ENCODE peak calls at places on chromosomes 13 and 19, in six cellular contexts. One of them, this sample, is unnamed.

GRCh38 chr13:33953203-33953602 is 135.3 kb downstream of the RFC3 start:
- DNase-seq in NCI-H345: no peak
- DNase-seq in left cardiac atrium: no peak
- DNase-seq in GM23248: peak
- DNase-seq in SW 1271: no peak
- DNase-seq in testis: no peak
- DNase-seq in this sample: no peak

GRCh38 chr13:50124536-50125305 is 109.5 kb downstream of the KCNRG start:
- DNase-seq in left cardiac atrium: peak
- DNase-seq in GM23248: peak
- DNase-seq in testis: peak
- DNase-seq in NCI-H345: peak
- DNase-seq in SW 1271: peak
- DNase-seq in this sample: peak

GRCh38 chr19:30406220-30406944 is 34.2 kb downstream of the ZNF536 start:
- DNase-seq in testis: peak
- DNase-seq in SW 1271: no peak
- DNase-seq in NCI-H345: no peak
- DNase-seq in left cardiac atrium: peak
- DNase-seq in GM23248: peak
- DNase-seq in this sample: no peak

GRCh38 chr19:12899891-12900518 is 9.0 kb downstream of the GCDH start:
- DNase-seq in NCI-H345: no peak
- DNase-seq in left cardiac atrium: no peak
- DNase-seq in GM23248: no peak
- DNase-seq in SW 1271: no peak
- DNase-seq in testis: no peak
- DNase-seq in this sample: peak

GRCh38 chr13:107713314-107713713 is 502.0 kb downstream of the LIG4 start:
- DNase-seq in NCI-H345: no peak
- DNase-seq in testis: no peak
- DNase-seq in left cardiac atrium: no peak
- DNase-seq in SW 1271: no peak
- DNase-seq in GM23248: peak
- DNase-seq in this sample: no peak

GRCh38 chr13:52010890-52011689 is at the start of gene ATP7B:
- DNase-seq in GM23248: peak
- DNase-seq in SW 1271: no peak
- DNase-seq in testis: peak
- DNase-seq in left cardiac atrium: peak
- DNase-seq in NCI-H345: no peak
- DNase-seq in this sample: no peak

GRCh38 chr13:21686761-21687391 is 16.0 kb downstream of the FGF9 start:
- DNase-seq in testis: no peak
- DNase-seq in NCI-H345: no peak
- DNase-seq in SW 1271: no peak
- DNase-seq in left cardiac atrium: no peak
- DNase-seq in GM23248: no peak
- DNase-seq in this sample: peak

GRCh38 chr19:54209058-54209747 is 8.5 kb downstream of the RPS9 start:
- DNase-seq in SW 1271: no peak
- DNase-seq in testis: no peak
- DNase-seq in left cardiac atrium: no peak
- DNase-seq in NCI-H345: no peak
- DNase-seq in GM23248: no peak
- DNase-seq in this sample: no peak

GRCh38 chr19:3743486-3743885 is 18.0 kb downstream of the APBA3 start:
- DNase-seq in testis: no peak
- DNase-seq in NCI-H345: no peak
- DNase-seq in left cardiac atrium: no peak
- DNase-seq in SW 1271: peak
- DNase-seq in GM23248: peak
- DNase-seq in this sample: no peak

GRCh38 chr13:42999491-42999890 is 7.5 kb upstream of the EPSTI1 start:
- DNase-seq in left cardiac atrium: no peak
- DNase-seq in SW 1271: no peak
- DNase-seq in GM23248: no peak
- DNase-seq in NCI-H345: no peak
- DNase-seq in testis: peak
- DNase-seq in this sample: peak

This sample was measured in stimulated activated effector memory CD8-positive, alpha-beta T cell treated with anti-CD3 and anti-CD28 coated beads, Interleukin-12 subunit alpha, Interleukin-12 subunit beta, amount 100 ng/mL, for 72 hours.